ENCODE peak calls at places on chromosome 22, in six cellular contexts. N is tibial nerve, V is upper lobe of right lung, W is heart right ventricle, P is pancreas, R is brain microvascular endothelial cell. K is an unnamed sample.

GRCh38 chr22:30891781-30892180 is 76.8 kb downstream of the MORC2 start:
- DNase-seq in N (no peak), V (peak), W (no peak), P (no peak), R (no peak), K (no peak)

GRCh38 chr22:46674367-46674781 is 54.2 kb downstream of the GRAMD4 start:
- DNase-seq in N (peak), V (no peak), W (peak), P (no peak), R (no peak), K (no peak)

GRCh38 chr22:24310969-24311368 is 40.3 kb downstream of the SPECC1L start:
- DNase-seq in N (no peak), V (no peak), W (no peak), P (no peak), R (no peak), K (no peak)

GRCh38 chr22:23608583-23608982 is 23.5 kb downstream of the DRICH1 start:
- DNase-seq in N (no peak), V (no peak), W (no peak), P (no peak), R (peak), K (no peak)

GRCh38 chr22:48417143-48418070 is 1410.3 kb downstream of the BRD1 start:
- DNase-seq in N (no peak), V (peak), W (no peak), P (peak), R (no peak), K (no peak)

GRCh38 chr22:30943368-30943767 is 25.2 kb downstream of the MORC2 start:
- DNase-seq in N (no peak), V (no peak), W (no peak), P (no peak), R (no peak), K (no peak)

GRCh38 chr22:41099036-41099435 is 6.6 kb downstream of the EP300 start:
- DNase-seq in N (no peak), V (no peak), W (no peak), P (no peak), R (no peak), K (no peak)

GRCh38 chr22:41250127-41250526 is 9.4 kb upstream of the CHADL start:
- DNase-seq in N (no peak), V (no peak), W (no peak), P (no peak), R (no peak), K (no peak)

GRCh38 chr22:47198801-47199251 is 436.4 kb downstream of the TBC1D22A start:
- DNase-seq in N (no peak), V (peak), W (no peak), P (no peak), R (no peak), K (no peak)

GRCh38 chr22:42399315-42400271 is 32.6 kb downstream of the NFAM1 start:
- DNase-seq in N (peak), V (peak), W (peak), P (no peak), R (no peak), K (no peak)

GRCh38 chr22:48968201-48968959 is 859.3 kb downstream of the BRD1 start:
- DNase-seq in N (no peak), V (peak), W (no peak), P (peak), R (no peak), K (peak)

GRCh38 chr22:36453266-36453607 is 28.2 kb downstream of the TXN2 start:
- DNase-seq in N (no peak), V (no peak), W (no peak), P (no peak), R (no peak), K (no peak)

GRCh38 chr22:47213571-47214230 is 451.3 kb downstream of the TBC1D22A start:
- DNase-seq in N (no peak), V (no peak), W (no peak), P (no peak), R (no peak), K (no peak)

GRCh38 chr22:49152146-49152929 is 675.3 kb downstream of the BRD1 start:
- DNase-seq in N (no peak), V (peak), W (no peak), P (no peak), R (no peak), K (no peak)

GRCh38 chr22:35904752-35905151 is 123.9 kb downstream of the RBFOX2 start:
- DNase-seq in N (no peak), V (no peak), W (no peak), P (no peak), R (no peak), K (no peak)

GRCh38 chr22:21025266-21025665 is 7.1 kb downstream of the SLC7A4 start:
- DNase-seq in N (no peak), V (no peak), W (no peak), P (no peak), R (no peak), K (no peak)

GRCh38 chr22:27669798-27670599 is 131.6 kb downstream of the MN1 start:
- DNase-seq in N (no peak), V (no peak), W (no peak), P (peak), R (no peak), K (no peak)

GRCh38 chr22:33785283-33785991 is 134.8 kb downstream of the LARGE1 start:
- DNase-seq in N (no peak), V (no peak), W (no peak), P (no peak), R (peak), K (no peak)

GRCh38 chr22:30922151-30922611 is 46.4 kb downstream of the MORC2 start:
- DNase-seq in N (no peak), V (peak), W (peak), P (peak), R (peak), K (peak)

GRCh38 chr22:20096574-20097420 is 16.8 kb downstream of the DGCR8 start:
- DNase-seq in N (no peak), V (no peak), W (no peak), P (no peak), R (no peak), K (no peak)

GRCh38 chr22:47106806-47107205 is 344.4 kb downstream of the TBC1D22A start:
- DNase-seq in N (no peak), V (no peak), W (no peak), P (no peak), R (no peak), K (no peak)

GRCh38 chr22:42270178-42270511 is 308 bp downstream of the TCF20 start:
- DNase-seq in N (no peak), V (no peak), W (peak), P (peak), R (no peak), K (no peak)

GRCh38 chr22:45071618-45072017 is 61.8 kb upstream of the PHF21B start:
- DNase-seq in N (no peak), V (no peak), W (no peak), P (no peak), R (no peak), K (no peak)

GRCh38 chr22:48592931-48593330 is 1234.7 kb downstream of the BRD1 start:
- DNase-seq in N (no peak), V (no peak), W (no peak), P (no peak), R (no peak), K (no peak)

GRCh38 chr22:35301370-35301874 is 1.7 kb downstream of the TOM1 start:
- DNase-seq in N (peak), V (peak), W (no peak), P (no peak), R (peak), K (no peak)

GRCh38 chr22:24142831-24143230 is 38.5 kb upstream of the SUSD2 start:
- DNase-seq in N (no peak), V (no peak), W (no peak), P (no peak), R (no peak), K (no peak)

GRCh38 chr22:32473388-32473952 is 1.1 kb upstream of the FBXO7 start:
- DNase-seq in N (peak), V (no peak), W (no peak), P (no peak), R (peak), K (no peak)

GRCh38 chr22:44067033-44067432 is 42.9 kb downstream of the PARVB start:
- DNase-seq in N (no peak), V (no peak), W (no peak), P (no peak), R (no peak), K (no peak)

GRCh38 chr22:36335621-36336020 is 52.1 kb downstream of the MYH9 start:
- DNase-seq in N (no peak), V (no peak), W (no peak), P (no peak), R (no peak), K (no peak)

GRCh38 chr22:44352378-44353062 is 39.8 kb upstream of the SHISAL1 start:
- DNase-seq in N (no peak), V (peak), W (no peak), P (no peak), R (no peak), K (no peak)

GRCh38 chr22:37282385-37282677 is at the start of gene CYTH4:
- DNase-seq in N (no peak), V (peak), W (peak), P (no peak), R (no peak), K (no peak)

GRCh38 chr22:23389271-23390071 is 190.6 kb downstream of the IGLL1 start:
- DNase-seq in N (no peak), V (no peak), W (no peak), P (no peak), R (no peak), K (no peak)

GRCh38 chr22:37416389-37416788 is 10.9 kb downstream of the ELFN2 start:
- DNase-seq in N (no peak), V (no peak), W (no peak), P (no peak), R (no peak), K (no peak)

GRCh38 chr22:45638834-45639746 is 32.5 kb upstream of the ATXN10 start:
- DNase-seq in N (peak), V (peak), W (peak), P (no peak), R (peak), K (no peak)

DNA sequence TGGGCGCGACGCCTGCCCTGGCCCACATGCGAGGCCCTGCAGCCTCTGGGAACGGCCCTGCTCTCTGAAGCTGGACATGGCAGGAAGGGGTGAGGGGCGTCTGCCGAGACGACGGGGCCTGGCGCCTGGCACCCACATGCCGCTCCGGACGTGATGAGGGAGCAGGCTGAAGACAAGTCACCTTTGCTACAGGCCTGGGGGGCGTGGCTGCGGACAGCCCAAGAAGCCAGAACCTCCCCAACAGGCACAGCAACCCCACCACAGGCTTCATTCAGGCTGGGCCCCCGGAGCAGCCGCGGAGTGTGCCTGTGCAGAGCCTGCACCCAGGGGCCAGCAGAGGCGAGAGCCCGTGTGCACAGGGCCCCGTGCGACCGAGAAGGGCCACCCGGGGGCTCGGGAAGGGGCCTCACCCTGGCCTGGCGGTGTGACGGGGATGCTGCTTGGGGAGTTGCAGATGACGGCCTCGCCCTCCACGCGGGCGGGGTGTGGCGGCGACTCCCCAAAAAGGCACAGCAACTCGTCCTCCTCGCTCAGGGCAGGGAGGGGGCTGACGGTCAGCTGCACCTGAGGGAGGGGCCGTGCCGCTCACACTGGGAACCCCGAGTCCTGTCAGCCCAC is 16.6 kb upstream of the MAPK11 start:
- DNase-seq in N (no peak), V (no peak), W (no peak), P (no peak), R (no peak), K (no peak)
- H3K27ac ChIP-seq in N (no peak), V (no peak), W (no peak), P (no peak), R (no peak), K (no peak)

GRCh38 chr22:29254283-29254653 is 13.5 kb downstream of the RHBDD3 start:
- DNase-seq in N (no peak), V (no peak), W (no peak), P (no peak), R (no peak), K (no peak)

GRCh38 chr22:29251265-29251664 is 16.5 kb downstream of the RHBDD3 start:
- DNase-seq in N (no peak), V (peak), W (no peak), P (no peak), R (no peak), K (no peak)

GRCh38 chr22:29251981-29252978 is 15.5 kb downstream of the RHBDD3 start:
- DNase-seq in N (no peak), V (peak), W (no peak), P (no peak), R (no peak), K (peak)

GRCh38 chr22:29255064-29255621 is 12.6 kb downstream of the RHBDD3 start:
- DNase-seq in N (no peak), V (peak), W (no peak), P (no peak), R (no peak), K (no peak)

GRCh38 chr22:29253561-29254282 is 14.1 kb downstream of the RHBDD3 start:
- DNase-seq in N (no peak), V (peak), W (no peak), P (no peak), R (no peak), K (no peak)
- H3K27ac ChIP-seq in N (no peak), V (no peak), W (no peak), P (no peak), R (no peak), K (no peak)

GRCh38 chr22:38751422-38752346 is 4.1 kb downstream of the SUN2 start:
- DNase-seq in N (no peak), V (peak), W (peak), P (no peak), R (no peak), K (no peak)
- H3K27ac ChIP-seq in N (peak), V (peak), W (no peak), P (no peak), R (no peak), K (peak)

GRCh38 chr22:50445880-50446707 is 28.7 kb downstream of the SBF1 start:
- DNase-seq in N (no peak), V (no peak), W (peak), P (no peak), R (no peak), K (no peak)

GRCh38 chr22:50443202-50443601 is 31.6 kb downstream of the SBF1 start:
- DNase-seq in N (no peak), V (no peak), W (peak), P (no peak), R (no peak), K (no peak)

GRCh38 chr22:50444663-50445062 is 30.2 kb downstream of the SBF1 start:
- DNase-seq in N (peak), V (no peak), W (no peak), P (no peak), R (peak), K (no peak)

GRCh38 chr22:50445071-50445879 is 29.6 kb downstream of the SBF1 start:
- DNase-seq in N (no peak), V (no peak), W (peak), P (no peak), R (no peak), K (no peak)

GRCh38 chr22:50443801-50444625 is 30.8 kb downstream of the SBF1 start:
- DNase-seq in N (no peak), V (no peak), W (peak), P (no peak), R (no peak), K (no peak)
- H3K27ac ChIP-seq in N (peak), V (peak), W (no peak), P (no peak), R (no peak), K (no peak)

K was measured in dorsolateral prefrontal cortex.